ENCODE peak calls at places on chromosome 1, in nine cellular contexts. L, J, Z, G, U, P, M, O and V are unnamed samples.

GRCh38 chr1:229514578-229515275 is 6.6 kb upstream of the NUP133 start:
- DNase-seq in L (peak; percentile 53), J (peak; percentile 49), Z (peak; percentile 67), G (no peak), U (peak; percentile 72), P (peak; percentile 36), M (peak; percentile 22), O (no peak), V (peak; percentile 48)

GRCh38 chr1:27341525-27342252 is at the start of gene SYTL1:
- DNase-seq in L (peak; percentile 81), J (no peak), Z (peak; percentile 62), G (peak; percentile 85), U (peak; percentile 11), P (no peak), M (peak; percentile 31), O (peak; percentile 45), V (peak; percentile 81)

GRCh38 chr1:186440584-186440983 is 20.3 kb downstream of the PDC start:
- DNase-seq in L (no peak), J (peak; percentile 10), Z (peak; percentile 10), G (no peak), U (no peak), P (no peak), M (no peak), O (no peak), V (peak; percentile 34)

GRCh38 chr1:171563675-171564074 is 58.4 kb upstream of the MYOCOS start:
- DNase-seq in L (no peak), J (no peak), Z (peak; percentile 18), G (no peak), U (no peak), P (no peak), M (no peak), O (no peak), V (no peak)

GRCh38 chr1:7383671-7384070 is 387.4 kb upstream of the VAMP3 start:
- DNase-seq in L (no peak), J (no peak), Z (no peak), G (peak; percentile 53), U (no peak), P (no peak), M (no peak), O (no peak), V (no peak)

GRCh38 chr1:185813401-185813979 is 79.3 kb downstream of the HMCN1 start:
- DNase-seq in L (no peak), J (peak; percentile 47), Z (peak; percentile 79), G (no peak), U (peak; percentile 73), P (no peak), M (no peak), O (no peak), V (peak; percentile 21)

GRCh38 chr1:113369715-113370114 is 20.6 kb upstream of the MAGI3 start:
- DNase-seq in L (no peak), J (no peak), Z (no peak), G (no peak), U (no peak), P (no peak), M (no peak), O (no peak), V (no peak)

GRCh38 chr1:28580706-28581530 is 11.1 kb upstream of the RAB42 start:
- DNase-seq in L (peak; percentile 60), J (no peak), Z (peak; percentile 33), G (no peak), U (peak; percentile 49), P (no peak), M (peak; percentile 32), O (no peak), V (peak; percentile 21)

GRCh38 chr1:230569201-230569600 is 73.1 kb upstream of the COG2 start:
- DNase-seq in L (no peak), J (no peak), Z (no peak), G (no peak), U (no peak), P (no peak), M (no peak), O (no peak), V (no peak)